ENCODE peak calls at places on chromosomes 3 and 15, in seven cellular contexts. G, I, B, Y, M, P and S are unnamed samples.

GRCh38 chr3:194906229-194906629 is 220.5 kb downstream of the FAM43A start:
- DNase-seq in G (no peak), I (no peak), B (no peak), Y (no peak), M (peak; percentile 29), P (no peak), S (no peak)

GRCh38 chr3:140358696-140359095 is 319.2 kb upstream of the TRIM42 start:
- DNase-seq in G (no peak), I (no peak), B (no peak), Y (no peak), M (no peak), P (no peak), S (no peak)

GRCh38 chr3:98793971-98794370 is 30.8 kb downstream of the ST3GAL6 start:
- DNase-seq in G (no peak), I (no peak), B (no peak), Y (no peak), M (no peak), P (no peak), S (no peak)

GRCh38 chr3:20141841-20142240 is 44.2 kb downstream of the SGO1 start:
- DNase-seq in G (no peak), I (peak; percentile 21), B (no peak), Y (peak; percentile 48), M (no peak), P (peak; percentile 77), S (no peak)

GRCh38 chr15:75508741-75509532 is 57.4 kb upstream of the SIN3A start:
- DNase-seq in G (no peak), I (no peak), B (peak; percentile 8), Y (no peak), M (no peak), P (no peak), S (peak; percentile 26)

GRCh38 chr3:81749285-81749684 is 12.2 kb downstream of the GBE1 start:
- DNase-seq in G (no peak), I (no peak), B (no peak), Y (no peak), M (no peak), P (no peak), S (no peak)

GRCh38 chr3:45343947-45344346 is 44.4 kb upstream of the LARS2 start:
- DNase-seq in G (no peak), I (no peak), B (no peak), Y (no peak), M (no peak), P (no peak), S (peak; percentile 88)

GRCh38 chr3:153688541-153689120 is 432.6 kb upstream of the ARHGEF26 start:
- DNase-seq in G (no peak), I (no peak), B (no peak), Y (no peak), M (no peak), P (no peak), S (no peak)

GRCh38 chr3:42063886-42064285 is 27.3 kb upstream of the TRAK1 start:
- DNase-seq in G (no peak), I (no peak), B (peak; percentile 90), Y (no peak), M (no peak), P (no peak), S (no peak)

GRCh38 chr15:80567721-80568157 is 127.4 kb upstream of the ABHD17C start:
- DNase-seq in G (no peak), I (no peak), B (peak; percentile 73), Y (peak; percentile 83), M (peak; percentile 54), P (peak; percentile 28), S (peak; percentile 22)

GRCh38 chr3:95310560-95310959 is 1247.7 kb downstream of the NSUN3 start:
- DNase-seq in G (no peak), I (no peak), B (no peak), Y (no peak), M (no peak), P (no peak), S (no peak)

GRCh38 chr3:151976211-151977050 is 103.0 kb downstream of the SUCNR1 start:
- DNase-seq in G (no peak), I (no peak), B (peak; percentile 97), Y (no peak), M (no peak), P (no peak), S (no peak)

GRCh38 chr3:49757197-49757596 is 29.1 kb downstream of the IP6K1 start:
- DNase-seq in G (no peak), I (no peak), B (no peak), Y (no peak), M (no peak), P (no peak), S (peak; percentile 22)

GRCh38 chr3:156631323-156631722 is 43.1 kb upstream of the TIPARP start:
- DNase-seq in G (no peak), I (no peak), B (no peak), Y (no peak), M (no peak), P (no peak), S (no peak)

GRCh38 chr3:37082317-37082716 is 89.0 kb downstream of the MLH1 start:
- DNase-seq in G (no peak), I (no peak), B (no peak), Y (no peak), M (no peak), P (no peak), S (no peak)

GRCh38 chr3:10473581-10474438 is 31.6 kb downstream of the ATP2B2 start:
- DNase-seq in G (no peak), I (no peak), B (no peak), Y (no peak), M (no peak), P (no peak), S (no peak)

GRCh38 chr15:65948352-65948751 is 79.1 kb downstream of the RAB11A start:
- DNase-seq in G (no peak), I (no peak), B (no peak), Y (no peak), M (no peak), P (no peak), S (no peak)

GRCh38 chr3:68919000-68919399 is 13.3 kb downstream of the TAFA4 start:
- DNase-seq in G (no peak), I (no peak), B (no peak), Y (no peak), M (no peak), P (no peak), S (no peak)

GRCh38 chr3:115852278-115852677 is 229.0 kb downstream of the GAP43 start:
- DNase-seq in G (no peak), I (no peak), B (no peak), Y (no peak), M (no peak), P (no peak), S (no peak)

GRCh38 chr3:8538904-8539303 is 37.3 kb downstream of the LMCD1 start:
- DNase-seq in G (no peak), I (no peak), B (no peak), Y (no peak), M (no peak), P (no peak), S (no peak)

GRCh38 chr3:5212625-5213573 is 25.4 kb downstream of the EDEM1 start:
- DNase-seq in G (no peak), I (no peak), B (no peak), Y (peak; percentile 73), M (no peak), P (no peak), S (no peak)
- H3K4me3 ChIP-seq in G (no peak overlapping the region), I (no peak overlapping the region), B (no peak overlapping the region), Y (no peak overlapping the region), M (no peak overlapping the region), P (no peak overlapping the region), S (no peak overlapping the region)

DNA sequence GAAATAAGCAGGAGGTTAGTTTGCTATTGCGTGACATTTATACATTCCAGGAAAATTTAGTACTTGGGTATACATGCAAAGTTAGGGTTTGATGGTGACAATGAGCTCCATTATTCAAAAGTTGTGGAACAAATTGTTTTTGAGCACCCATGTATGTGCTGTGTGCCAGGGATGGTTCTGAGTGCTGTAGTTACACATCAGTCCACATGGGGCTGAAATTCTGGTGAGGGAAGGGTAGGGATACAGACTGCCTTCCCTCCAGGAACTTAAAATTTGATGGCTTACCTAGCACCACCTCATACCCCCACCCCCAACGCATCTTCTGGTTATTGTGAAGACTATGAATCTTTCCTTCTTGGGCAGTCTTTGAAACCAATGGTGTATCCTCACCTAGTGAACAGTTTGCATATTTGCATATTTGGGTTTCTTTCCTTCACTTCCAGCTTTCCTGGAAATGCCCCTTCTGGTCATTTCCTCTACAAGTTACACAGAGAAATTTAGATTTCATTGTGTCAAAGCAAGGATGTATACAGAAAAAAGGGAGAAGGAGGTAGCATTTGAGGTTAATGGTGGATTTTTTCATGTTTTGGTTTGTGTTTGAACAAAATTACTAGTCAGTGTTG is 222.0 kb upstream of the IL12A start:
- DNase-seq in G (no peak), I (no peak), B (no peak), Y (no peak), M (no peak), P (no peak), S (peak; percentile 2)
- H3K4me3 ChIP-seq in G (peak overlapping the region; percentile 74), I (peak overlapping the region; percentile 82), B (peak overlapping the region; percentile 81), Y (no peak overlapping the region), M (no peak overlapping the region), P (no peak overlapping the region), S (no peak overlapping the region)

GRCh38 chr15:89332446-89332845 is 2.2 kb downstream of the POLG start:
- DNase-seq in G (no peak), I (no peak), B (no peak), Y (no peak), M (no peak), P (no peak), S (peak; percentile 60)
- H3K4me3 ChIP-seq in G (peak overlapping the region; percentile 95), I (peak overlapping the region; percentile 12), B (no peak overlapping the region), Y (no peak overlapping the region), M (no peak overlapping the region), P (no peak overlapping the region), S (no peak overlapping the region)

GRCh38 chr3:178645503-178645902 is 109.3 kb downstream of the KCNMB2 start:
- DNase-seq in G (no peak), I (no peak), B (no peak), Y (no peak), M (no peak), P (no peak), S (no peak)

DNA sequence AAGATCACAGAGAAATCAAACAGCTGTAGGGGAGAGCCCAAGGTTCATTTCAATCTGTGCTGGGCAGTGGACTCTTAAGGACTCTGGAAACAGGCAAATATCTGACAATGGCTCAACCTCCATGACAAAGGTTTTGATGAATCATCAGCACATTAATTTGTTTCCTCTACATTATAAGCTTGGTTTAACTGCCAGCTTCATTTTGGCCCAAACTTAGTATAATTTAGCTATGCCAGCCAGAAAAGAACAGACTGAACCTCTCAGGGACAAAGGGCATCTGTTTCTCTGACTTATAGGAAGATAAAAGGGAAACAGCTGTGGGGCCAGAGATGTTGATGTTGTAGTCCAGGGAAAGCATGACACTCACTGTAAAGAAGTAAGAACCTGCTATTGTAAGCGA is 110.0 kb downstream of the KCNMB2 start:
- DNase-seq in G (no peak), I (no peak), B (no peak), Y (no peak), M (no peak), P (no peak), S (no peak)
- H3K4me3 ChIP-seq in G (no peak overlapping the region), I (no peak overlapping the region), B (no peak overlapping the region), Y (no peak overlapping the region), M (no peak overlapping the region), P (no peak overlapping the region), S (no peak overlapping the region)

GRCh38 chr15:38885477-38885952 is 320.9 kb upstream of the RASGRP1 start:
- DNase-seq in G (no peak), I (no peak), B (peak; percentile 41), Y (no peak), M (no peak), P (no peak), S (no peak)
- H3K4me3 ChIP-seq in G (no peak overlapping the region), I (no peak overlapping the region), B (peak overlapping the region; percentile 41), Y (no peak overlapping the region), M (no peak overlapping the region), P (no peak overlapping the region), S (no peak overlapping the region)